ENCODE peak calls at places on chromosomes 7 and 10, in five cellular contexts. Y, Q, U, T and X are unnamed samples.

GRCh38 chr10:36254191-36254590 is 612.1 kb upstream of the FZD8 start:
- DNase-seq in U (peak), Y (no peak), T (no peak), Q (no peak), X (no peak)

GRCh38 chr10:72351479-72351878 is 3.2 kb downstream of the DNAJB12 start:
- DNase-seq in Y (no peak), Q (no peak), U (no peak), T (no peak), X (no peak)

GRCh38 chr10:133445268-133445732 is 8.4 kb upstream of the SCART1 start:
- DNase-seq in U (no peak), T (no peak), Y (no peak), Q (no peak), X (no peak)

GRCh38 chr10:98886686-98887085 is 349.0 kb downstream of the HPSE2 start:
- DNase-seq in U (peak), Y (no peak), Q (no peak), T (no peak), X (no peak)

GRCh38 chr10:77582710-77583115 is 54.9 kb downstream of the KCNMA1 start:
- DNase-seq in Y (no peak), T (no peak), U (peak), Q (no peak), X (peak)

GRCh38 chr7:151871904-151872303 is 5.0 kb downstream of the PRKAG2 start:
- DNase-seq in U (no peak), Y (no peak), T (no peak), Q (no peak), X (no peak)

GRCh38 chr7:20776942-20777341 is 9.7 kb downstream of the SP8 start:
- DNase-seq in Y (no peak), T (peak), U (no peak), Q (no peak), X (peak)

GRCh38 chr7:151008143-151008510 is 16.2 kb downstream of the ATG9B start:
- DNase-seq in Y (no peak), Q (no peak), T (no peak), U (no peak), X (peak)

GRCh38 chr7:34064511-34065158 is 159.3 kb downstream of the BMPER start:
- DNase-seq in Y (no peak), U (peak), T (no peak), Q (peak), X (no peak)

GRCh38 chr10:129758180-129758579 is 205.9 kb downstream of the EBF3 start:
- DNase-seq in Q (no peak), Y (no peak), T (no peak), U (no peak), X (no peak)

GRCh38 chr7:129828989-129829676 is 123.6 kb downstream of the UBE2H start:
- DNase-seq in T (no peak), U (no peak), Y (no peak), Q (no peak), X (no peak)

GRCh38 chr7:123562121-123562520 is 4.5 kb upstream of the NDUFA5 start:
- DNase-seq in Y (no peak), T (no peak), U (no peak), Q (no peak), X (no peak)

GRCh38 chr7:154385214-154385613 is 333.0 kb downstream of the DPP6 start:
- DNase-seq in Q (no peak), U (no peak), Y (no peak), T (no peak), X (no peak)

GRCh38 chr7:72099784-72100183 is 312.4 kb downstream of the CALN1 start:
- DNase-seq in Y (no peak), T (no peak), Q (no peak), U (peak), X (no peak)

GRCh38 chr10:124736491-124737136 is 7.6 kb downstream of the FAM53B start:
- DNase-seq in Q (no peak), Y (no peak), U (peak), T (peak), X (no peak)

GRCh38 chr7:150923191-150923590 is 54.9 kb downstream of the KCNH2 start:
- DNase-seq in Y (no peak), Q (no peak), T (no peak), U (no peak), X (no peak)

GRCh38 chr10:113704637-113705343 is 25.1 kb downstream of the CASP7 start:
- DNase-seq in Y (no peak), Q (peak), T (peak), U (peak), X (peak)

GRCh38 chr10:31149835-31150512 is 118.3 kb upstream of the ZNF438 start:
- DNase-seq in Q (no peak), T (no peak), U (no peak), Y (no peak), X (no peak)

GRCh38 chr10:60107308-60107976 is 201.1 kb upstream of the CCDC6 start:
- DNase-seq in Y (no peak), T (no peak), U (no peak), Q (no peak), X (no peak)

GRCh38 chr10:91681361-91682276 is 48.7 kb upstream of the PPP1R3C start:
- DNase-seq in T (peak), Y (no peak), Q (no peak), U (no peak), X (no peak)

GRCh38 chr7:116348356-116348755 is 138.0 kb downstream of the TES start:
- DNase-seq in Y (no peak), U (no peak), T (no peak), Q (no peak), X (no peak)

GRCh38 chr10:74921744-74922143 is 95.3 kb downstream of the KAT6B start:
- DNase-seq in Y (no peak), Q (no peak), T (no peak), U (no peak), X (peak)

GRCh38 chr7:84675633-84676034 is 481.0 kb upstream of the SEMA3A start:
- DNase-seq in T (no peak), Q (no peak), Y (no peak), U (no peak), X (no peak)

GRCh38 chr10:122307669-122308486 is 36.8 kb downstream of the BTBD16 start:
- DNase-seq in Q (no peak), T (peak), U (peak), Y (no peak), X (peak)

GRCh38 chr10:124629410-124629809 is 114.8 kb downstream of the FAM53B start:
- DNase-seq in Y (no peak), T (no peak), U (no peak), Q (no peak), X (no peak)